ENCODE peak calls at places on chromosome 11, in four cellular contexts. C is H9, K is GM13977, G is adrenal gland. X is an unnamed sample.

GRCh38 chr11:122459064-122459463 is 196.5 kb upstream of the UBASH3B start:
- DNase-seq in C (no peak), K (no peak), G (no peak), X (no peak)

GRCh38 chr11:13215157-13215556 is 62.4 kb upstream of the BMAL1 start:
- DNase-seq in C (no peak), K (no peak), G (no peak), X (no peak)

GRCh38 chr11:68904458-68904847 is 762 bp downstream of the IGHMBP2 start:
- DNase-seq in C (no peak), K (no peak), G (peak), X (no peak)

GRCh38 chr11:129828301-129828836 is 12.7 kb downstream of the TMEM45B start:
- DNase-seq in C (no peak), K (no peak), G (no peak), X (no peak)

GRCh38 chr11:65496304-65497140 is 2.3 kb upstream of the MALAT1 start:
- DNase-seq in C (no peak), K (no peak), G (no peak), X (no peak)

GRCh38 chr11:74956387-74956786 is 7.3 kb downstream of the SPCS2 start:
- DNase-seq in C (no peak), K (no peak), G (no peak), X (no peak)

GRCh38 chr11:68471360-68472340 is 11.1 kb downstream of the PPP6R3 start:
- DNase-seq in C (no peak), K (peak), G (no peak), X (peak)

GRCh38 chr11:130037881-130038601 is 31.7 kb upstream of the APLP2 start:
- DNase-seq in C (peak), K (no peak), G (no peak), X (no peak)

GRCh38 chr11:65575568-65576231 is at the start of gene EHBP1L1:
- DNase-seq in C (no peak), K (peak), G (peak), X (peak)

GRCh38 chr11:64880240-64881001 is 2.0 kb upstream of the EHD1 start:
- DNase-seq in C (no peak), K (no peak), G (no peak), X (no peak)

GRCh38 chr11:134661660-134662059 is 249.6 kb upstream of the B3GAT1 start:
- DNase-seq in C (no peak), K (no peak), G (peak), X (no peak)

GRCh38 chr11:12009617-12010321 is 1.3 kb upstream of the DKK3 start:
- DNase-seq in C (no peak), K (peak), G (no peak), X (no peak)

GRCh38 chr11:112082729-112083128 is 3.8 kb downstream of the TIMM8B start:
- DNase-seq in C (no peak), K (no peak), G (no peak), X (no peak)

GRCh38 chr11:122743949-122744876 is 88.7 kb downstream of the UBASH3B start:
- DNase-seq in C (no peak), K (peak), G (no peak), X (peak)

GRCh38 chr11:957201-957920 is 31.7 kb downstream of the AP2A2 start:
- DNase-seq in C (no peak), K (no peak), G (no peak), X (no peak)

GRCh38 chr11:123020968-123021367 is 39.3 kb upstream of the BSX start:
- DNase-seq in C (peak), K (peak), G (no peak), X (peak)

GRCh38 chr11:63762662-63763505 is 5.7 kb downstream of the ZFTA start:
- DNase-seq in C (peak), K (peak), G (peak), X (no peak)

GRCh38 chr11:2883717-2884423 is 1.7 kb downstream of the CDKN1C start:
- DNase-seq in C (no peak), K (no peak), G (peak), X (no peak)

GRCh38 chr11:83020942-83021779 is 50.5 kb downstream of the RAB30 start:
- DNase-seq in C (no peak), K (no peak), G (no peak), X (no peak)

GRCh38 chr11:106072804-106073203 is 4.3 kb downstream of the KBTBD3 start:
- DNase-seq in C (no peak), K (no peak), G (no peak), X (no peak)

GRCh38 chr11:84261707-84262106 is 975.5 kb upstream of the CCDC90B start:
- DNase-seq in C (peak), K (peak), G (no peak), X (no peak)

DNA sequence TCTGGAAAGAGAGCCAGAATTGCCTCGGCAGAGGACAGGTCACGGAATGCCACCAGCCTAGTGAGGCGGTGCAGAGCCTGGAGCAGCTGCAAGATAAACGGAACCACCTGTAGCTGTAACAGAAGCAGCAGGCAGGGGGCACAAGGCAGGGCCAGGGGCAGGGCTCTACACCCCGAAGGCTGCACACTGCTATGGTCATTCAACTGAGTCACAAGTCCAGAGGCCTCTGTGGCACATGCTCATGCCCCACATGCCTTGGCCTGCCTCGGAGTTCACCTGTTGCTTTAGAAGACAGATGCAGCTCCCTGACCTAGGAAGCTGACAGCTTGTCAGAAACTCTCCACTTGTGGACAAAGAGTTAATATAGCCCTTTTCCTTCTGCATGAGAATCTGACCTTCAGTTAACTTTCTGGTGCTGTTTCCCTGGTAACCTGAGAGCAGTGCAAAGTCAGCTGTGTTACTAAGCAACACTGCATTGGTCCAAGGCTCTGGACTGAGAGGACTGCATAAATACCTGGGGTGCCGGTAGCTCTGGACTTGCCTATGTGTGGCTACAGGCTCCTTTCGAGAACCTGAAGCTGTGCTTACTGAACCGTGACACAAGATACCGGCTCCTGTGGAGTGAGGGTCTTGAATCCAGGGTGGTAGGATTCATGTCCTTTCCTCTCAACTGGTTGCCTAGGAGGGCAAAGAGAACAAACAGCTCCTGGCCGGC is 10.5 kb downstream of the COMMD9 start:
- DNase-seq in C (no peak), K (no peak), G (no peak), X (no peak)
- TF ChIP-seq CTCF in C (peak), K (no peak), G (no peak), X (no peak)

GRCh38 chr11:116357769-116358544 is 414.8 kb downstream of the BUD13 start:
- DNase-seq in C (peak), K (no peak), G (no peak), X (peak)
- TF ChIP-seq CTCF in C (peak), K (peak), G (peak), X (peak)

GRCh38 chr11:62497132-62497915 is 49.3 kb downstream of the AHNAK start:
- DNase-seq in C (peak), K (no peak), G (no peak), X (peak)
- TF ChIP-seq CTCF in C (peak), K (peak), G (peak), X (no peak)

GRCh38 chr11:44952500-44953260 is 2.0 kb upstream of the TP53I11 start:
- DNase-seq in C (no peak), K (no peak), G (no peak), X (no peak)

GRCh38 chr11:44950036-44950624 is 553 bp downstream of the TP53I11 start:
- DNase-seq in C (no peak), K (no peak), G (peak), X (no peak)

GRCh38 chr11:44949160-44950035 is 1.3 kb downstream of the TP53I11 start:
- DNase-seq in C (peak), K (peak), G (no peak), X (no peak)

GRCh38 chr11:44952082-44952481 is 1.4 kb upstream of the TP53I11 start:
- DNase-seq in C (no peak), K (no peak), G (no peak), X (no peak)

DNA sequence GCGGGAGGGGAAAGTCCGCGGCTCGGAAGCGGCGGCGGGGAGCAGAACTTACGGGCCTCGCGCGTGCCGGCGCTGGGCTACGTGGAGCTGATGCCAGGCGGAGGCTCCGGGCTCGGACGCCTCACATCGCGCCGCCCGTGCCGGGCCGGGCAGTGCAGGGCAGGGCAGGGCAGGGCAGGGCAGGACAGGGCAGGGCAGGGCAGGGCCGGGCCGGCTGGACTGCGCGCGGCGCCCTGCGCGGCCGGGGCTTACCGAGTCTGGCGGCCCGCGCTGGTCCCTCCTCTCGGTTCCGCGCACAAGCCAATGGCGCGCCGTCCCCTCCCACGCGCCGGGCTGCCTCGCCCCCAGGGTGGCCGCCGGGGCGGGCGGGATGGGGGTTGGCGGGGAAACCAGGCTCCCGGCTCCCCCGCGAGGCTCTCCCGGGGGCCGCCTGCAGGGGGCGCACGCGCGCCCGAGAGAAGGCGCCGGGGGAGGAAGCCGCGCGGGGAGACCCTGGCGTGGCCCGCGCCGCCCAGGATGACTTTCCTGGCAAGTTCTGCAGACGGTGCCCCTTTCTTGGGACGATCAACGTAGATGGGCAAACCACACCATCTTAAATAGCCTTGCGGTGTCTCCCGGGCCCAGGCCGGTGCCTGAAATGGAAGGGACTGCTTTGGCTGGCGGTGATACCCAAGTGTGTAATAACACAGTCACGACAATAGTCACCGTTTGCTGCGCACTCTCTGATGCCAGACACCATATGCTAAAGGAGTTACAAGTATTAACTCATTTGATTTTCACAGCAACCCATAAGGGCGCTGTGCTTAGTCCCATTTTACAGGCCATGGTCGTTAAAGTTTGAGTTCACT is at the start of gene TP53I11:
- DNase-seq in C (no peak), K (peak), G (peak), X (peak)
- TF ChIP-seq CTCF in C (peak), K (peak), G (peak), X (peak)

DNA sequence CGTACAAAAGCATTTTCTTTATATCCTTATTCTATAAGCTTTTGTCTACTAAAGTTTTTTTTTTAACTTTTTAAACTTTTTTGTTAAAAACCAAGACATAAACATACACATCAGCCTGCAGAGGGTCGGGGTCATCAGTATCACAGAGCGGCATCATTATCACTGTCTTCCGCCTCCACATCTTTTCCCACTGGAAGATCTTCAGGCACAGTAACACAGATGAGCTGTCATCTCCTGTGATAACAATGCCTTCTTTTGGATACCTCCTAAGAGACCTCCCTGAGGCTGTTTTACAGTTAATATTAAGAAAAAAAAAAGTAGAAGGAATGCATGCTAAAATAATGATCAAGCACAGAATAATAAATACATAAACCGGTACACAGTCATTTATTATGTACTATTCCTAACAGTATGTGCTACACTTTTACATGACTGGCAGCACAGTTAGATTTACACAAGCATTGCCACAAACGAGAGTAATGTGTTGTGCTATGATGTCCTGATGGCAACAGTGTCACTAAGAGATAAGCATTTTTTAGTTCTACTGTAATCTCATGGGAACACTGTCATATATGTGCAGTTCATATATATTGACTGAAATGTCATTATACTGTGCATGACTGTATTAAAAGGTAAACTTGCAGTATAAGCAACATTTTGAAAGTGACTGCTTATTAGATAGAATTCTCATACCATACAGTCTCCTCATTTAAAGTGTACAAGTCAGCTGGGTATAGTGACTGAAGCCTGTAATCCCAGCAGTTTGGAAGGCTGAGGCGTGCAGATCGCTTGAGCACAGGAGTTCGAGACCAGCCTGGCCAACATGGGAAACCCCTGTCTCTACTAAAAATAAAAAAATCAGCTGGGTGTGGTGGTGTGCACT is 58.6 kb downstream of the KDM2A start:
- DNase-seq in C (no peak), K (no peak), G (no peak), X (no peak)
- TF ChIP-seq CTCF in C (no peak), K (no peak), G (no peak), X (no peak)

GRCh38 chr11:61996933-61997332 is 29.5 kb upstream of the FTH1 start:
- DNase-seq in C (peak), K (no peak), G (no peak), X (no peak)
- TF ChIP-seq CTCF in C (peak), K (no peak), G (no peak), X (no peak)

X was measured in GM10248.